ENCODE peak calls at places on chromosomes 5 and 9, in five cellular contexts. F is H1, C is BE2C, L is transverse colon, O is IMR-90. J is an unnamed sample.

GRCh38 chr9:134892820-134893420 is 12.3 kb downstream of the FCN2 start:
- DNase-seq in F (no peak), C (no peak), L (no peak), O (no peak), J (no peak)

GRCh38 chr5:757931-758697 is 26.4 kb downstream of the ZDHHC11B start:
- DNase-seq in F (peak; percentile 61), C (peak; percentile 59), L (peak; percentile 60), O (no peak), J (no peak)

GRCh38 chr9:21294325-21294724 is 10.8 kb downstream of the IFNA5 start:
- DNase-seq in F (no peak), C (no peak), L (no peak), O (peak; percentile 17), J (peak; percentile 46)

GRCh38 chr9:35703906-35704672 is 14.4 kb upstream of the TPM2 start:
- DNase-seq in F (no peak), C (no peak), L (no peak), O (no peak), J (no peak)

GRCh38 chr5:143302344-143302743 is 101.1 kb downstream of the NR3C1 start:
- DNase-seq in F (no peak), C (no peak), L (no peak), O (no peak), J (no peak)

GRCh38 chr5:115179959-115180709 is 10.4 kb upstream of the TRIM36 start:
- DNase-seq in F (peak; percentile 80), C (peak; percentile 72), L (peak; percentile 46), O (peak; percentile 4), J (peak; percentile 28)

GRCh38 chr9:78032599-78033457 is 1.2 kb upstream of the GNAQ start:
- DNase-seq in F (no peak), C (no peak), L (peak; percentile 21), O (no peak), J (peak; percentile 60)

GRCh38 chr9:34991833-34992375 is 2.4 kb downstream of the DNAJB5 start:
- DNase-seq in F (peak; percentile 68), C (no peak), L (no peak), O (no peak), J (peak; percentile 24)

GRCh38 chr9:125904155-125904841 is 157.1 kb downstream of the PBX3 start:
- DNase-seq in F (no peak), C (no peak), L (no peak), O (peak; percentile 11), J (no peak)

GRCh38 chr5:150530992-150531588 is 23.2 kb downstream of the NDST1 start:
- DNase-seq in F (no peak), C (no peak), L (no peak), O (no peak), J (no peak)

GRCh38 chr9:134669556-134669955 is 28.0 kb downstream of the COL5A1 start:
- DNase-seq in F (no peak), C (no peak), L (no peak), O (no peak), J (no peak)

GRCh38 chr9:133256686-133257091 is 18.3 kb downstream of the ABO start:
- DNase-seq in F (no peak), C (no peak), L (no peak), O (no peak), J (no peak)

DNA sequence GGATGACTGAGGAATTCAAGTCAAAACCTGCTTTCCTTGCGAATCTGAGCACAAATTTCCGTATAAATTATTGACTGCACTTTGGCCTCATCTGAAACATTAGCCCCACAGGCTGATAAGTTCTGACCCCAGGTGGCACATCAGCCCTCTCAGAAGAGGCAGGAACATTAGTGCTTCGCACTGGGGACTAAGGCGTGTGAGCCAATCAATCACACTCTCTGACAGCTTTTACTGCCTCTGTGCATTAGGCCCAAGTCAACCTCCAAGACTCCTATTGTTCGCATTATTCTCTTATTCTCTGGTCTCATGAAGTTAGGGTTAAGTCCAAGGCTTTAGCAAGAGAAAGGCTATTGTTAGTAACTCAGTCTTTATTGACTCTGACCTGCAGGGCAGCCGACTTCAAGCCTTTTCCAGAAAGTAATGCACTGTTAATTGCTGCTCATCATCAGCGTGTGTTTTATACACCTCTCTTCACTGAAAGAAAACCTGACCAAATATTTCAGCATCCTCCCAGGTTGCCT is 84.1 kb downstream of the ZNF608 start:
- DNase-seq in F (no peak), C (no peak), L (peak; percentile 47), O (no peak), J (no peak)
- H3K4me3 ChIP-seq in F (no peak overlapping the region), C (no peak overlapping the region), L (no peak overlapping the region), O (no peak overlapping the region), J (no peak overlapping the region)

DNA sequence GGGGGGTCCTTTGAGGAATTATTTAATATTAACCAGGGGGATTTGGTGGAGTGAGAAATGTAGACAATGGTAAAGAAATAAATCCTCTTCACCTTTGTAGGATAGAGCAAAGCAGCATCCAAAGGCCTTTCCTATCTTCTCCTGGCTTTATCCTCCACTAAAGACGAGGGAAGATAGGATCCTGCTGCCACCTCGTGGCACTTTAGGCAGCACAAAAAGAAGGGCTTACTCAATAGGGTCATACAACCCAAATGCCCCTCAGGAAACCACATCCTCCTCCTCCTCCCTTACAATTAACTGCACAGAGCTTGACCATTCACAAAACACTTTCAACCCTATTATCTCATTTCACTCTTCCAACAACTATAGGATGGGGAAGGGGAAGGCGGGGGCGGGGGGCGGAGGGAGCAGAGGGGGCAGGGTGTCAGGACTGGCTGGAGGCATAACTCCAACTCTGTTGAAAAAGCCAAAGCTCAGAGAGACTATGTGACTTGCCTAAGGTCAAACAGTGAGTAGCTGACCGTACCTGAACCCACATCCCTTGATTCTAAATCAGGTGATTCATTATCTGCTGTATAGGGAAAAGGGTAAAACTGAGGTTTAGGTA is 45.4 kb upstream of the MYOT start:
- DNase-seq in F (peak; percentile 60), C (peak; percentile 59), L (peak; percentile 45), O (peak; percentile 18), J (peak; percentile 25)
- TF ChIP-seq CTCF in F (peak; percentile 80), C (peak; percentile 81), L (peak; percentile 40), O (peak; percentile 45), J (peak; percentile 52)

GRCh38 chr5:141604318-141604717 is 14.5 kb downstream of the DIAPH1 start:
- DNase-seq in F (no peak), C (no peak), L (peak; percentile 60), O (peak; percentile 94), J (peak; percentile 87)
- H3K4me3 ChIP-seq in F (no peak overlapping the region), C (no peak overlapping the region), L (no peak overlapping the region), O (no peak overlapping the region), J (no peak overlapping the region)

DNA sequence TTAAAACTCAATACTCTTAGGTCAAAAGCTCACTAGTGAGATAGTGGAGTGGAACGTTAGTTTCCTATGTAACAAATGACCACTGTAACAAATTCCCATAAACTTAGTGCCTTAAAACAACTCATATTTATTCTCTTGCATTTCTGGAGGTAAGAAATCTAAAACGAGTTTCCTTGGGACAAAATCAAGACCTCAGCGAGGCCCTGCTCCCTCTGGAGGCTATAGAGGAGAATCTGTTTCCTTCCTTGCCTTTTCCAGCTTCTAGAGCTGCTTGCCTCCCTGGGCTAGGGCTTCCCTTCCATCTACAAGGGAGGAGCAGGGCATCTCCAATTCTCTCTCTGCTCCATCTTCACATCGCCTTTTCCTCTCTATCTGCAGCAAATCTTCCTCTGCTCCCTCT is 32.0 kb downstream of the SEMA5A start:
- DNase-seq in F (no peak), C (no peak), L (no peak), O (peak; percentile 47), J (peak; percentile 38)
- TF ChIP-seq CTCF in F (peak; percentile 48), C (no peak), L (no peak), O (peak; percentile 44), J (peak; percentile 53)

DNA sequence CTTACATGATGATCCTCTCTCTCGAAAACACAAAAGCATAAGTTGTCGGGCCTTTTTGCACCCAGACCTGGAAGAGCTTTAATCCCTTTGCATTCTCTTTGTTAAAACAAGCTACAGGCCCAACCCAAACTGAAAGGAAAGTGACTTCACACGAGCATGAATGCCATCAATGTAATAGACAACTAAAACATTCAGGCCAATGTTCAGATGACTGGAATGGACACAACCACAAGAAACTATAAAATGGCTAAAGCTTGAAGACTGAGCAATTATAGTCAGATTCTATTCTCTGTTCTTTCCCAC is 45.5 kb downstream of the RFX3 start:
- DNase-seq in F (no peak), C (no peak), L (no peak), O (no peak), J (no peak)
- H3K4me3 ChIP-seq in F (no peak overlapping the region), C (no peak overlapping the region), L (no peak overlapping the region), O (no peak overlapping the region), J (no peak overlapping the region)

DNA sequence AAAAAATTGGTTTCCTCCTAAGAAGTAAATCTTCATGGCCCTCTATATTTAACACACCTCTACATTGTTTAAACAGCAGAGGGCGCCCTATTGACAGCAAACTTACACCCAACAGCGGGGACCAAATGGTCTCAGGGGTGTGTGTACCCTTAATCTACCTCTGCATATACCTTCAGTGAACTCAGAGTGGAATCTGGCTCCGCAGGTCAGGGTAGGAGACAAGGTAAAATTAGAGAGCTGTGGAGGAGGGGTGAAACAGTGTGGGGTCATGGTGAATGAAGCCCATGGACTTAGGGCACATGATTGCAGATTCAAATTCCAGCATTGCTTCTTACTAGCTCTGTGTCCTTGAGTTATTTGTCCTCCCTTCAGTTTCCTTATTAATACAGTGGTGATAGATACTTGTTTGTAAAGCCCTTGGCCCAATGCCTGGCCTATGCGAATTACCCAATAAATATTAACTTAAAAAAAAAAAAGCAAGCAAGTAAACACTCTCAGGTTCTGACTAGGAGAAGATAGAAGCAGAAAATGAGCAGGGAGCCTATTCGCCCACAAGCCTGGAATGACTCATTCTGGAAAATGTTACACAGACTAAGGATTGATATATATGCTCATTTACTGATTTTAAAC is 122.9 kb downstream of the CAVIN4 start:
- DNase-seq in F (peak; percentile 61), C (peak; percentile 24), L (no peak), O (peak; percentile 9), J (no peak)
- TF ChIP-seq CTCF in F (peak; percentile 71), C (peak; percentile 61), L (peak; percentile 20), O (peak; percentile 27), J (peak; percentile 25)

J was measured in astrocyte of the spinal cord.